ENCODE peak calls at places on chromosome 12, in ten cellular contexts. V is NCI-H2171; S is stromal cell of bone marrow; P is T-helper 1 cell; L is progenitor cell of endocrine pancreas; M is activated T-cell treated with anti-CD3 and anti-CD28 coated beads, Interleukin-2, amount 50 U/mL, for 24 hours; R is stimulated activated CD4-positive, alpha-beta T cell treated with anti-CD3 and anti-CD28 coated beads, Interleukin-2, amount 100 ng/mL, for 48 hours; B is ACHN; W is NCI-H2029; I is SW480. Y is an unnamed sample.

GRCh38 chr12:87660987-87661769 is 368.0 kb downstream of the C12orf50 start:
- DNase-seq in L (no peak), B (no peak), V (no peak), M (no peak), P (no peak), I (no peak), R (no peak), S (no peak), W (no peak), Y (no peak)

GRCh38 chr12:78186670-78187069 is 356.0 kb downstream of the NAV3 start:
- DNase-seq in P (no peak), W (no peak), M (no peak), S (no peak), I (no peak), B (no peak), R (no peak), L (no peak), V (no peak), Y (no peak)

GRCh38 chr12:95248604-95249355 is 31.2 kb downstream of the VEZT start:
- DNase-seq in V (no peak), P (no peak), S (no peak), W (no peak), R (no peak), M (no peak), L (no peak), B (no peak), I (no peak), Y (no peak)

GRCh38 chr12:77521458-77522115 is 309.1 kb upstream of the NAV3 start:
- DNase-seq in P (no peak), R (no peak), L (no peak), V (no peak), S (peak; percentile 31), W (no peak), I (no peak), M (no peak), B (no peak), Y (no peak)

GRCh38 chr12:71605034-71605433 is 58.6 kb downstream of the ZFC3H1 start:
- DNase-seq in S (no peak), R (no peak), B (no peak), W (peak; percentile 34), L (no peak), I (no peak), M (no peak), P (no peak), V (no peak), Y (no peak)

GRCh38 chr12:50215033-50215432 is 47.9 kb upstream of the CERS5 start:
- DNase-seq in W (no peak), I (no peak), S (no peak), R (no peak), P (no peak), L (no peak), M (no peak), B (no peak), V (no peak), Y (no peak)

GRCh38 chr12:26821212-26821701 is 11.7 kb downstream of the ITPR2 start:
- DNase-seq in B (peak; percentile 76), P (no peak), S (peak; percentile 24), V (no peak), W (no peak), R (no peak), L (no peak), I (no peak), M (no peak), Y (no peak)

GRCh38 chr12:52210925-52211650 is 19.3 kb upstream of the KRT80 start:
- DNase-seq in V (no peak), P (no peak), B (no peak), I (no peak), W (no peak), L (no peak), S (no peak), R (no peak), M (no peak), Y (no peak)

GRCh38 chr12:116152268-116152667 is 125.2 kb downstream of the MED13L start:
- DNase-seq in B (peak; percentile 75), L (no peak), R (no peak), S (no peak), W (no peak), M (no peak), P (no peak), I (no peak), V (no peak), Y (no peak)

GRCh38 chr12:116614194-116614885 is 55.2 kb downstream of the MAP1LC3B2 start:
- DNase-seq in S (no peak), W (no peak), I (no peak), M (no peak), L (no peak), R (no peak), B (no peak), V (no peak), P (no peak), Y (no peak)

GRCh38 chr12:29317556-29318363 is 63.2 kb downstream of the ERGIC2 start:
- DNase-seq in R (peak; percentile 12), I (peak; percentile 88), V (peak; percentile 70), P (peak; percentile 39), W (peak; percentile 30), M (no peak), L (no peak), B (peak; percentile 69), S (peak; percentile 40), Y (peak; percentile 2)

GRCh38 chr12:42091769-42092168 is 52.9 kb downstream of the GXYLT1 start:
- DNase-seq in P (no peak), I (no peak), W (no peak), R (no peak), M (no peak), L (no peak), B (peak; percentile 45), V (no peak), S (no peak), Y (no peak)

GRCh38 chr12:90152897-90153624 is 444.4 kb upstream of the ATP2B1 start:
- DNase-seq in V (no peak), P (no peak), S (no peak), B (no peak), M (no peak), W (no peak), I (peak; percentile 17), L (no peak), R (no peak), Y (no peak)

GRCh38 chr12:11650279-11650696 is 814 bp downstream of the ETV6 start:
- DNase-seq in I (no peak), P (no peak), M (no peak), S (no peak), R (no peak), W (peak; percentile 45), V (no peak), B (no peak), L (no peak), Y (no peak)

GRCh38 chr12:30902001-30902400 is 24.5 kb upstream of the TSPAN11 start:
- DNase-seq in M (no peak), I (no peak), V (no peak), L (no peak), B (no peak), S (no peak), P (no peak), R (no peak), W (no peak), Y (no peak)

GRCh38 chr12:69240625-69240984 is 1.2 kb downstream of the CPSF6 start:
- DNase-seq in S (no peak), B (peak; percentile 40), V (peak; percentile 16), W (peak; percentile 14), L (no peak), I (peak; percentile 12), M (no peak), P (peak; percentile 25), R (no peak), Y (peak; percentile 56)

GRCh38 chr12:110906516-110906915 is 13.9 kb downstream of the MYL2 start:
- DNase-seq in R (no peak), M (no peak), S (no peak), I (no peak), W (no peak), L (no peak), B (no peak), P (no peak), V (no peak), Y (no peak)

GRCh38 chr12:2624543-2625266 is 170.1 kb upstream of the FKBP4 start:
- DNase-seq in R (no peak), V (no peak), M (no peak), I (no peak), B (peak; percentile 14), S (peak; percentile 9), L (no peak), P (no peak), W (no peak), Y (no peak)

GRCh38 chr12:16369156-16369555 is 21.7 kb downstream of the MGST1 start:
- DNase-seq in I (no peak), M (no peak), V (no peak), S (no peak), B (no peak), R (no peak), W (no peak), P (no peak), L (no peak), Y (no peak)

GRCh38 chr12:89384050-89384749 is 31.9 kb upstream of the DUSP6 start:
- DNase-seq in V (no peak), S (peak; percentile 69), M (no peak), I (no peak), B (no peak), R (no peak), L (no peak), W (no peak), P (no peak), Y (no peak)

GRCh38 chr12:107655281-107656065 is 30.1 kb upstream of the PWP1 start:
- DNase-seq in S (no peak), R (no peak), I (no peak), P (no peak), V (no peak), W (peak; percentile 40), B (no peak), M (no peak), L (no peak), Y (no peak)

GRCh38 chr12:130983328-130984017 is 29.8 kb downstream of the ADGRD1 start:
- DNase-seq in S (no peak), R (no peak), B (no peak), V (no peak), M (no peak), I (peak; percentile 56), W (no peak), L (no peak), P (no peak), Y (no peak)

GRCh38 chr12:64392221-64392620 is 1.7 kb upstream of the C12orf56 start:
- DNase-seq in B (peak; percentile 75), S (no peak), L (no peak), I (peak; percentile 20), W (no peak), P (no peak), R (no peak), V (no peak), M (no peak), Y (no peak)

GRCh38 chr12:10667581-10667980 is 6.3 kb downstream of the STYK1 start:
- DNase-seq in L (no peak), W (no peak), P (no peak), I (no peak), R (no peak), M (no peak), S (no peak), V (no peak), B (no peak), Y (no peak)

GRCh38 chr12:41907036-41907435 is 237.6 kb downstream of the GXYLT1 start:
- DNase-seq in I (no peak), S (no peak), B (no peak), L (no peak), W (no peak), R (no peak), V (no peak), P (no peak), M (no peak), Y (no peak)